ENCODE peak calls at places on chromosome 16, in five cellular contexts. One of them, this sample, is unnamed.

GRCh38 chr16:81421126-81421525 is 23.5 kb upstream of the CMIP start:
- DNase-seq in H1: no peak
- DNase-seq in GM12878: no peak
- DNase-seq in HepG2: no peak
- DNase-seq in NT2/D1: no peak
- DNase-seq in this sample: no peak

GRCh38 chr16:2465653-2466415 is 5.3 kb upstream of the NTN3 start:
- DNase-seq in H1: peak
- DNase-seq in GM12878: no peak
- DNase-seq in HepG2: no peak
- DNase-seq in NT2/D1: no peak
- DNase-seq in this sample: peak

GRCh38 chr16:15891508-15891907 is 3.1 kb upstream of the CEP20 start:
- DNase-seq in H1: no peak
- DNase-seq in GM12878: no peak
- DNase-seq in HepG2: no peak
- DNase-seq in NT2/D1: no peak
- DNase-seq in this sample: no peak

GRCh38 chr16:73125860-73126259 is 77.9 kb upstream of the ZFHX3 start:
- DNase-seq in H1: no peak
- DNase-seq in GM12878: no peak
- DNase-seq in HepG2: no peak
- DNase-seq in NT2/D1: no peak
- DNase-seq in this sample: no peak

GRCh38 chr16:2033057-2033911 is 6.6 kb downstream of the NHERF2 start:
- DNase-seq in H1: peak
- DNase-seq in GM12878: no peak
- DNase-seq in HepG2: peak
- DNase-seq in NT2/D1: no peak
- DNase-seq in this sample: no peak

GRCh38 chr16:48123104-48123788 is 32.5 kb downstream of the ABCC12 start:
- DNase-seq in H1: no peak
- DNase-seq in GM12878: no peak
- DNase-seq in HepG2: peak
- DNase-seq in NT2/D1: no peak
- DNase-seq in this sample: no peak

GRCh38 chr16:57539072-57539796 is 2.9 kb upstream of the CCDC102A start:
- DNase-seq in H1: no peak
- DNase-seq in GM12878: peak
- DNase-seq in HepG2: no peak
- DNase-seq in NT2/D1: no peak
- DNase-seq in this sample: no peak

GRCh38 chr16:79339863-79340262 is 260.7 kb downstream of the MAF start:
- DNase-seq in H1: no peak
- DNase-seq in GM12878: no peak
- DNase-seq in HepG2: no peak
- DNase-seq in NT2/D1: no peak
- DNase-seq in this sample: no peak

GRCh38 chr16:2702871-2703745 is 16.9 kb downstream of the PRSS27 start:
- DNase-seq in H1: no peak
- DNase-seq in GM12878: no peak
- DNase-seq in HepG2: no peak
- DNase-seq in NT2/D1: no peak
- DNase-seq in this sample: no peak

GRCh38 chr16:53098526-53099317 is 43.9 kb downstream of the CHD9 start:
- DNase-seq in H1: peak
- DNase-seq in GM12878: peak
- DNase-seq in HepG2: peak
- DNase-seq in NT2/D1: peak
- DNase-seq in this sample: no peak

GRCh38 chr16:78091419-78091818 is 8.0 kb upstream of the WWOX start:
- DNase-seq in H1: no peak
- DNase-seq in GM12878: no peak
- DNase-seq in HepG2: no peak
- DNase-seq in NT2/D1: no peak
- DNase-seq in this sample: no peak

GRCh38 chr16:69859105-69859969 is 91.8 kb upstream of the CLEC18A start:
- DNase-seq in H1: peak
- DNase-seq in GM12878: no peak
- DNase-seq in HepG2: peak
- DNase-seq in NT2/D1: peak
- DNase-seq in this sample: peak

GRCh38 chr16:4314532-4315184 is 1.2 kb upstream of the GLIS2 start:
- DNase-seq in H1: peak
- DNase-seq in GM12878: no peak
- DNase-seq in HepG2: no peak
- DNase-seq in NT2/D1: no peak
- DNase-seq in this sample: no peak

GRCh38 chr16:23482778-23483177 is 27.5 kb downstream of the GGA2 start:
- DNase-seq in H1: no peak
- DNase-seq in GM12878: no peak
- DNase-seq in HepG2: no peak
- DNase-seq in NT2/D1: no peak
- DNase-seq in this sample: no peak

GRCh38 chr16:80735846-80736245 is 68.6 kb downstream of the CDYL2 start:
- DNase-seq in H1: no peak
- DNase-seq in GM12878: no peak
- DNase-seq in HepG2: peak
- DNase-seq in NT2/D1: no peak
- DNase-seq in this sample: no peak

GRCh38 chr16:8622315-8622656 is 788 bp downstream of the METTL22 start:
- DNase-seq in H1: no peak
- DNase-seq in GM12878: no peak
- DNase-seq in HepG2: no peak
- DNase-seq in NT2/D1: no peak
- DNase-seq in this sample: peak

GRCh38 chr16:24035127-24035842 is 199.5 kb downstream of the PRKCB start:
- DNase-seq in H1: no peak
- DNase-seq in GM12878: no peak
- DNase-seq in HepG2: no peak
- DNase-seq in NT2/D1: no peak
- DNase-seq in this sample: no peak

GRCh38 chr16:78650675-78651074 is 551.2 kb downstream of the WWOX start:
- DNase-seq in H1: no peak
- DNase-seq in GM12878: no peak
- DNase-seq in HepG2: no peak
- DNase-seq in NT2/D1: no peak
- DNase-seq in this sample: no peak

GRCh38 chr16:57734308-57734924 is 1.2 kb upstream of the KATNB1 start:
- DNase-seq in H1: no peak
- DNase-seq in GM12878: no peak
- DNase-seq in HepG2: no peak
- DNase-seq in NT2/D1: no peak
- DNase-seq in this sample: peak

GRCh38 chr16:78606572-78606971 is 507.1 kb downstream of the WWOX start:
- DNase-seq in H1: no peak
- DNase-seq in GM12878: no peak
- DNase-seq in HepG2: no peak
- DNase-seq in NT2/D1: peak
- DNase-seq in this sample: no peak

GRCh38 chr16:6636457-6636856 is 696.2 kb upstream of the RBFOX1 start:
- DNase-seq in H1: no peak
- DNase-seq in GM12878: no peak
- DNase-seq in HepG2: no peak
- DNase-seq in NT2/D1: no peak
- DNase-seq in this sample: no peak

DNA sequence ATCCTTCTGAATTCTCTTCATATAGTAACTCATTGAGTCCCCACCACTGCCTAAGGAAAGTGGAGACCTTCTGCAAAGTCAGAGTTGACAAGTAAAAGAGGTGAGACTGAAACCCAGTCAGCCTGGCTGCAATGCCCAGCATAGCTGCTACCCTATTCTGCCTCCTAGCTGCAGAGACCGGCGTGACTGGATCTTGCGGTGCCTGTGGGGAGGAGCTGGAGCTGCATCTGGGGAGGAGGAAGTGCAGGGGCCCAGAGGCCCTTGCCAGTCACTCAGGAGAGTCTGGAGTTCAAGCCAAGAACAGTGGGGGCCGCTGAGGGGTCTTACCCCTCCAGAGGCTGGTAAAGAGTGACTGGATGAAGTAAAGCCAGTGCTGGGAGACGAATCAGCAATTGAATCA is 35.0 kb upstream of the ZNF423 start:
- DNase-seq in H1: peak
- DNase-seq in GM12878: no peak
- DNase-seq in HepG2: no peak
- DNase-seq in NT2/D1: no peak
- DNase-seq in this sample: peak
- TF ChIP-seq SUZ12 in H1: no peak
- TF ChIP-seq SUZ12 in GM12878: no peak
- TF ChIP-seq SUZ12 in HepG2: no peak
- TF ChIP-seq SUZ12 in NT2/D1: no peak
- TF ChIP-seq SUZ12 in this sample: no peak

DNA sequence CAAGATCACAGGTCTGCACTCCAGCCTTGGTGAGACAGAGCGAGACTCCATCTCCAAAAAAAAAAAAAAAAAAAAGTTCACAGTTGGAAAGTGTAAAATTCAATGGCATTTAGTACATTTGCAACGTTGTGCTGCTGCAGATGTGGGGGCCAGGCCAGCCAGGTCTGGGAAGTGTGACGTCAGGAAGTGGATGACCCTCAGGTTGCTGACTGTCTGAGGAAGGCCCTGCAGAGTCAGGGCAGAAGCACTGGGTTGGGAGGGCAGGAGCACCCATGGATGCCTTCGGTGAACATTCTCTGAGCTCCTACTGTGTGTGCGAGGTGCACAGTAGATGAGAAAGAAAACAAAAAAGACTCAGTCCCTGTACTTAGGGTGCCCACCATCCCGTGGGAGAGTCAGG is 12.1 kb upstream of the WFDC1 start:
- DNase-seq in H1: no peak
- DNase-seq in GM12878: no peak
- DNase-seq in HepG2: no peak
- DNase-seq in NT2/D1: no peak
- DNase-seq in this sample: no peak
- TF ChIP-seq SUZ12 in H1: no peak
- TF ChIP-seq SUZ12 in GM12878: no peak
- TF ChIP-seq SUZ12 in HepG2: no peak
- TF ChIP-seq SUZ12 in NT2/D1: no peak
- TF ChIP-seq SUZ12 in this sample: no peak

GRCh38 chr16:68512183-68512582 is 26.9 kb upstream of the ZFP90 start:
- DNase-seq in H1: no peak
- DNase-seq in GM12878: no peak
- DNase-seq in HepG2: no peak
- DNase-seq in NT2/D1: no peak
- DNase-seq in this sample: no peak

GRCh38 chr16:68512742-68513141 is 26.3 kb upstream of the ZFP90 start:
- DNase-seq in H1: no peak
- DNase-seq in GM12878: no peak
- DNase-seq in HepG2: no peak
- DNase-seq in NT2/D1: no peak
- DNase-seq in this sample: no peak

GRCh38 chr16:68508641-68509240 is 30.4 kb upstream of the ZFP90 start:
- DNase-seq in H1: no peak
- DNase-seq in GM12878: no peak
- DNase-seq in HepG2: no peak
- DNase-seq in NT2/D1: no peak
- DNase-seq in this sample: no peak

GRCh38 chr16:68509381-68509780 is 29.7 kb upstream of the ZFP90 start:
- DNase-seq in H1: no peak
- DNase-seq in GM12878: no peak
- DNase-seq in HepG2: no peak
- DNase-seq in NT2/D1: no peak
- DNase-seq in this sample: no peak

DNA sequence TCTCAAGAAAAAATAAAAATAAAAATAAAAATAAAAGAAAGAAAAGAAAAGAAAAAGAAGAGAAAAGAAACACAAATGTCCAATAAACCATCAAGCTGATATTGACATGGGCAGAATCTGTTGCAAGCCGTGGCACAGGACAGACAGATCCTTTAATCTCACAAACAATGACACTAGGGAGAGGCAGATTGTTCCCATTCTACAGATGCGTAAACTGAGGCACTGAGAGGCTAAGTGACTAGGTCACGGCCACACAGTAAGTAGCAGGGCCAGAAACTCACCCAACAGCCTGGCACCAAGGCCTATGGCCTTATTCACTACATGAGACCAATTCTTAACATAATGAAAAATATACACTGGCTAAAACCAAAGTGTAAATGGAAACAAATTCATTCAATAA is 28.3 kb upstream of the ZFP90 start:
- DNase-seq in H1: no peak
- DNase-seq in GM12878: no peak
- DNase-seq in HepG2: no peak
- DNase-seq in NT2/D1: no peak
- DNase-seq in this sample: no peak
- TF ChIP-seq SUZ12 in H1: no peak
- TF ChIP-seq SUZ12 in GM12878: no peak
- TF ChIP-seq SUZ12 in HepG2: no peak
- TF ChIP-seq SUZ12 in NT2/D1: no peak
- TF ChIP-seq SUZ12 in this sample: no peak

GRCh38 chr16:59192551-59193199 is 458.6 kb upstream of the GOT2 start:
- DNase-seq in H1: peak
- DNase-seq in GM12878: no peak
- DNase-seq in HepG2: peak
- DNase-seq in NT2/D1: peak
- DNase-seq in this sample: peak
- TF ChIP-seq SUZ12 in H1: no peak
- TF ChIP-seq SUZ12 in GM12878: no peak
- TF ChIP-seq SUZ12 in HepG2: no peak
- TF ChIP-seq SUZ12 in NT2/D1: no peak
- TF ChIP-seq SUZ12 in this sample: no peak

GRCh38 chr16:66346221-66346620 is 20.3 kb upstream of the CDH5 start:
- DNase-seq in H1: no peak
- DNase-seq in GM12878: no peak
- DNase-seq in HepG2: no peak
- DNase-seq in NT2/D1: no peak
- DNase-seq in this sample: no peak

GRCh38 chr16:66342294-66342900 is 24.1 kb upstream of the CDH5 start:
- DNase-seq in H1: peak
- DNase-seq in GM12878: no peak
- DNase-seq in HepG2: peak
- DNase-seq in NT2/D1: peak
- DNase-seq in this sample: peak

DNA sequence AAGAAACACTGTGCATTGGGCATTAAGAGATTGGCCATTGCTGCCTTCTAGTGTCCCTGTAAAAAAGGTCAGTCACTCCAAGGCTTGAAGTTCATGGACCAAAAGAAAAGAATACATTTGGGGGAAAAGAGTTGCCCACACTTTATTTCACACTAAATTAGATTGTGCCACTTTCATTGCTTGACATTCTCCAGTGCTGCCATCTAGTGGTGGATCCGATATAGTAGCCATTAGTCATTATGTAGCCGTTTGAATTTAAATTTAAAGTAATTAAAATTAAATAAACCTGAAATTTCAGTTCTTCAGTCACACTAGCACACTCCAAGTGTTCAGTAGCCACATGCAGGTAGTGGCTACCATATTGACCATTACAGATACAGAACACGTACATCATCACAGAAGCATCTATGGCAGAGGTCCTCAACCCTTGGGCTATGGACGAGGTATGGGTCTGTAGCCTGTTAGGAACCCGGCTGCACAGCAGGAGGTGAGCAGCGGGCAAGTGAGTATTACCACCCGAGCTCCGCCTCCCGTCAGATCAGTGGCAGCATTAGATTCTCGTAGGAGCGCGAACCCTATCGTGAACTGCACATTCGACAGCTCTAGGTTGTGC is 21.9 kb upstream of the CDH5 start:
- DNase-seq in H1: no peak
- DNase-seq in GM12878: no peak
- DNase-seq in HepG2: peak
- DNase-seq in NT2/D1: peak
- DNase-seq in this sample: no peak
- TF ChIP-seq SUZ12 in H1: no peak
- TF ChIP-seq SUZ12 in GM12878: no peak
- TF ChIP-seq SUZ12 in HepG2: no peak
- TF ChIP-seq SUZ12 in NT2/D1: no peak
- TF ChIP-seq SUZ12 in this sample: no peak

This sample was measured in HEK293T.